ENCODE peak calls at places on chromosome 17, in six cellular contexts. W is naive B cell, O is mesothelial cell of epicardium, C is iris pigment epithelial cell, K is mucosa of descending colon, N is non-pigmented ciliary epithelial cell. B is an unnamed sample.

GRCh38 chr17:78041401-78042179 is 83.1 kb downstream of the TNRC6C start:
- DNase-seq in O (no peak), K (no peak), C (no peak), N (no peak), W (no peak), B (no peak)

GRCh38 chr17:19707728-19708221 is 8.6 kb downstream of the SLC47A2 start:
- DNase-seq in O (no peak), N (no peak), K (no peak), W (no peak), C (no peak), B (no peak)

GRCh38 chr17:71764507-71764906 is 356.3 kb upstream of the SOX9 start:
- DNase-seq in K (peak; percentile 47), C (peak; percentile 3), O (no peak), W (no peak), N (no peak), B (no peak)

GRCh38 chr17:54220829-54221228 is 398.1 kb downstream of the KIF2B start:
- DNase-seq in N (no peak), W (no peak), O (no peak), C (no peak), K (no peak), B (no peak)

GRCh38 chr17:5485270-5486205 is at the start of gene DERL2:
- DNase-seq in N (no peak), W (no peak), K (no peak), C (peak; percentile 50), O (no peak), B (no peak)

GRCh38 chr17:80716986-80717385 is 172.3 kb downstream of the RPTOR start:
- DNase-seq in N (no peak), C (no peak), O (no peak), W (no peak), K (no peak), B (peak; percentile 6)

GRCh38 chr17:10556301-10557005 is 7.0 kb upstream of the MYH2 start:
- DNase-seq in C (no peak), W (no peak), O (no peak), N (no peak), K (no peak), B (peak; percentile 1)

GRCh38 chr17:29115906-29116651 is 64.1 kb downstream of the MYO18A start:
- DNase-seq in K (no peak), W (no peak), N (no peak), O (no peak), C (peak; percentile 45), B (no peak)

GRCh38 chr17:19502517-19502916 is 31.1 kb upstream of the SLC47A1 start:
- DNase-seq in O (no peak), W (no peak), N (no peak), C (no peak), K (no peak), B (no peak)

GRCh38 chr17:49525831-49526741 is 31.0 kb downstream of the NGFR start:
- DNase-seq in C (no peak), O (no peak), W (no peak), N (no peak), K (no peak), B (no peak)

GRCh38 chr17:79306688-79307323 is 232.2 kb downstream of the ENGASE start:
- DNase-seq in N (no peak), C (no peak), O (no peak), K (no peak), W (no peak), B (no peak)

GRCh38 chr17:74827800-74828199 is 31.9 kb downstream of the GRIN2C start:
- DNase-seq in W (no peak), N (no peak), C (no peak), K (no peak), O (no peak), B (no peak)

GRCh38 chr17:73865825-73866224 is 221.6 kb upstream of the SDK2 start:
- DNase-seq in K (no peak), N (no peak), W (no peak), O (no peak), C (no peak), B (no peak)

GRCh38 chr17:8832711-8833352 is 33.7 kb upstream of the MFSD6L start:
- DNase-seq in O (no peak), C (no peak), N (no peak), K (peak; percentile 67), W (peak; percentile 20), B (no peak)

GRCh38 chr17:32875904-32876413 is 965 bp downstream of the MYO1D start:
- DNase-seq in O (no peak), K (no peak), C (peak; percentile 32), N (no peak), W (no peak), B (no peak)

GRCh38 chr17:46020998-46021397 is 21.9 kb downstream of the STH start:
- DNase-seq in W (no peak), O (no peak), K (no peak), C (no peak), N (no peak), B (no peak)

GRCh38 chr17:29341726-29342125 is 47.8 kb upstream of the NUFIP2 start:
- DNase-seq in O (no peak), K (no peak), N (no peak), W (no peak), C (peak; percentile 89), B (no peak)

GRCh38 chr17:66637491-66637890 is 197.4 kb upstream of the CACNG5 start:
- DNase-seq in C (no peak), K (no peak), N (no peak), W (no peak), O (no peak), B (no peak)

B was measured in HS-5.